ENCODE peak calls at places on chromosomes 6 and 20, in five cellular contexts. One of them, this sample, is unnamed.

GRCh38 chr20:46423882-46424482 is 17.6 kb upstream of the ELMO2 start:
- DNase-seq in K562: no peak
- DNase-seq in H1: no peak
- DNase-seq in HCT116: no peak
- DNase-seq in GM12878: no peak
- DNase-seq in this sample: no peak

GRCh38 chr6:145115638-145116037 is 619.7 kb downstream of the EPM2A start:
- DNase-seq in K562: no peak
- DNase-seq in H1: no peak
- DNase-seq in HCT116: no peak
- DNase-seq in GM12878: no peak
- DNase-seq in this sample: no peak

GRCh38 chr6:168200571-168201134 is 118.9 kb downstream of the DACT2 start:
- DNase-seq in K562: no peak
- DNase-seq in H1: no peak
- DNase-seq in HCT116: no peak
- DNase-seq in GM12878: no peak
- DNase-seq in this sample: no peak

GRCh38 chr6:142694054-142694453 is 250.9 kb downstream of the HIVEP2 start:
- DNase-seq in K562: no peak
- DNase-seq in H1: no peak
- DNase-seq in HCT116: no peak
- DNase-seq in GM12878: no peak
- DNase-seq in this sample: no peak

GRCh38 chr6:11810039-11810541 is 31.5 kb upstream of the ADTRP start:
- DNase-seq in K562: peak; percentile 80
- DNase-seq in H1: no peak
- DNase-seq in HCT116: no peak
- DNase-seq in GM12878: no peak
- DNase-seq in this sample: no peak

GRCh38 chr20:58092871-58093270 is 135.6 kb downstream of the ANKRD60 start:
- DNase-seq in K562: no peak
- DNase-seq in H1: no peak
- DNase-seq in HCT116: no peak
- DNase-seq in GM12878: no peak
- DNase-seq in this sample: no peak

GRCh38 chr20:46458891-46459750 is 52.7 kb upstream of the ELMO2 start:
- DNase-seq in K562: no peak
- DNase-seq in H1: peak; percentile 76
- DNase-seq in HCT116: no peak
- DNase-seq in GM12878: peak; percentile 8
- DNase-seq in this sample: peak; percentile 76

GRCh38 chr6:170442596-170442995 is 110.5 kb downstream of the PSMB1 start:
- DNase-seq in K562: no peak
- DNase-seq in H1: no peak
- DNase-seq in HCT116: no peak
- DNase-seq in GM12878: no peak
- DNase-seq in this sample: no peak

GRCh38 chr6:158754738-158755137 is 64.4 kb downstream of the EZR start:
- DNase-seq in K562: no peak
- DNase-seq in H1: no peak
- DNase-seq in HCT116: no peak
- DNase-seq in GM12878: no peak
- DNase-seq in this sample: no peak

GRCh38 chr6:44349904-44350649 is 7.6 kb downstream of the SPATS1 start:
- DNase-seq in K562: no peak
- DNase-seq in H1: no peak
- DNase-seq in HCT116: no peak
- DNase-seq in GM12878: no peak
- DNase-seq in this sample: no peak

GRCh38 chr6:155495011-155495768 is 39.6 kb upstream of the NOX3 start:
- DNase-seq in K562: peak; percentile 8
- DNase-seq in H1: peak; percentile 53
- DNase-seq in HCT116: no peak
- DNase-seq in GM12878: no peak
- DNase-seq in this sample: no peak

GRCh38 chr20:59184880-59185447 is 21.3 kb downstream of the ZNF831 start:
- DNase-seq in K562: no peak
- DNase-seq in H1: no peak
- DNase-seq in HCT116: no peak
- DNase-seq in GM12878: no peak
- DNase-seq in this sample: no peak

GRCh38 chr6:12066297-12066696 is 54.2 kb downstream of the HIVEP1 start:
- DNase-seq in K562: no peak
- DNase-seq in H1: no peak
- DNase-seq in HCT116: no peak
- DNase-seq in GM12878: no peak
- DNase-seq in this sample: no peak

GRCh38 chr6:4774715-4775590 is 1.3 kb upstream of the CDYL start:
- DNase-seq in K562: no peak
- DNase-seq in H1: no peak
- DNase-seq in HCT116: no peak
- DNase-seq in GM12878: no peak
- DNase-seq in this sample: no peak

GRCh38 chr6:158869010-158869603 is 49.9 kb upstream of the EZR start:
- DNase-seq in K562: no peak
- DNase-seq in H1: no peak
- DNase-seq in HCT116: peak; percentile 89
- DNase-seq in GM12878: peak; percentile 53
- DNase-seq in this sample: no peak

GRCh38 chr6:111788779-111789276 is 84.4 kb downstream of the FYN start:
- DNase-seq in K562: peak; percentile 44
- DNase-seq in H1: no peak
- DNase-seq in HCT116: no peak
- DNase-seq in GM12878: no peak
- DNase-seq in this sample: no peak

GRCh38 chr20:3250091-3250504 is 11.1 kb upstream of the SLC4A11 start:
- DNase-seq in K562: peak; percentile 68
- DNase-seq in H1: no peak
- DNase-seq in HCT116: no peak
- DNase-seq in GM12878: no peak
- DNase-seq in this sample: peak; percentile 55

GRCh38 chr6:90144396-90144795 is 152.2 kb downstream of the BACH2 start:
- DNase-seq in K562: no peak
- DNase-seq in H1: no peak
- DNase-seq in HCT116: no peak
- DNase-seq in GM12878: no peak
- DNase-seq in this sample: no peak

GRCh38 chr6:30735668-30736314 is 6.7 kb downstream of the FLOT1 start:
- DNase-seq in K562: no peak
- DNase-seq in H1: no peak
- DNase-seq in HCT116: no peak
- DNase-seq in GM12878: peak; percentile 74
- DNase-seq in this sample: no peak

GRCh38 chr20:62461157-62461556 is 14.6 kb downstream of the GATA5 start:
- DNase-seq in K562: no peak
- DNase-seq in H1: no peak
- DNase-seq in HCT116: no peak
- DNase-seq in GM12878: no peak
- DNase-seq in this sample: no peak

GRCh38 chr6:74166849-74167248 is 470.8 kb downstream of the CD109 start:
- DNase-seq in K562: no peak
- DNase-seq in H1: no peak
- DNase-seq in HCT116: no peak
- DNase-seq in GM12878: no peak
- DNase-seq in this sample: no peak

GRCh38 chr6:47567586-47567985 is 90.0 kb downstream of the CD2AP start:
- DNase-seq in K562: no peak
- DNase-seq in H1: no peak
- DNase-seq in HCT116: no peak
- DNase-seq in GM12878: no peak
- DNase-seq in this sample: no peak

GRCh38 chr6:84657486-84657885 is 106.9 kb downstream of the TBX18 start:
- DNase-seq in K562: no peak
- DNase-seq in H1: no peak
- DNase-seq in HCT116: no peak
- DNase-seq in GM12878: no peak
- DNase-seq in this sample: no peak

GRCh38 chr6:32886674-32887383 is 32.8 kb downstream of the PSMB9 start:
- DNase-seq in K562: no peak
- DNase-seq in H1: no peak
- DNase-seq in HCT116: no peak
- DNase-seq in GM12878: no peak
- DNase-seq in this sample: no peak

GRCh38 chr6:7632501-7633290 is 42.7 kb downstream of the SNRNP48 start:
- DNase-seq in K562: no peak
- DNase-seq in H1: no peak
- DNase-seq in HCT116: no peak
- DNase-seq in GM12878: no peak
- DNase-seq in this sample: no peak

GRCh38 chr20:1934578-1935573 is 39.7 kb downstream of the SIRPA start:
- DNase-seq in K562: no peak
- DNase-seq in H1: no peak
- DNase-seq in HCT116: no peak
- DNase-seq in GM12878: no peak
- DNase-seq in this sample: no peak

GRCh38 chr6:127971945-127972391 is 71.1 kb upstream of the THEMIS start:
- DNase-seq in K562: no peak
- DNase-seq in H1: no peak
- DNase-seq in HCT116: no peak
- DNase-seq in GM12878: no peak
- DNase-seq in this sample: no peak

GRCh38 chr20:9440891-9441290 is 73.5 kb upstream of the LAMP5 start:
- DNase-seq in K562: no peak
- DNase-seq in H1: no peak
- DNase-seq in HCT116: no peak
- DNase-seq in GM12878: no peak
- DNase-seq in this sample: no peak

GRCh38 chr6:39823187-39823815 is 31.1 kb downstream of the DAAM2 start:
- DNase-seq in K562: no peak
- DNase-seq in H1: no peak
- DNase-seq in HCT116: no peak
- DNase-seq in GM12878: no peak
- DNase-seq in this sample: no peak

GRCh38 chr6:40957616-40958492 is 81.2 kb downstream of the UNC5CL start:
- DNase-seq in K562: no peak
- DNase-seq in H1: no peak
- DNase-seq in HCT116: peak; percentile 24
- DNase-seq in GM12878: no peak
- DNase-seq in this sample: no peak

GRCh38 chr6:170257376-170257775 is 33.5 kb downstream of the DLL1 start:
- DNase-seq in K562: no peak
- DNase-seq in H1: no peak
- DNase-seq in HCT116: no peak
- DNase-seq in GM12878: no peak
- DNase-seq in this sample: no peak

GRCh38 chr6:110366241-110366640 is 8.1 kb upstream of the METTL24 start:
- DNase-seq in K562: no peak
- DNase-seq in H1: no peak
- DNase-seq in HCT116: no peak
- DNase-seq in GM12878: no peak
- DNase-seq in this sample: no peak

GRCh38 chr6:35613762-35614161 is 75.0 kb downstream of the FKBP5 start:
- DNase-seq in K562: no peak
- DNase-seq in H1: no peak
- DNase-seq in HCT116: no peak
- DNase-seq in GM12878: no peak
- DNase-seq in this sample: no peak

GRCh38 chr6:35610830-35611229 is 77.9 kb downstream of the FKBP5 start:
- DNase-seq in K562: no peak
- DNase-seq in H1: no peak
- DNase-seq in HCT116: no peak
- DNase-seq in GM12878: no peak
- DNase-seq in this sample: no peak

GRCh38 chr6:35605600-35605999 is 83.1 kb downstream of the FKBP5 start:
- DNase-seq in K562: no peak
- DNase-seq in H1: no peak
- DNase-seq in HCT116: no peak
- DNase-seq in GM12878: no peak
- DNase-seq in this sample: no peak

GRCh38 chr6:35607517-35608233 is 81.0 kb downstream of the FKBP5 start:
- DNase-seq in K562: no peak
- DNase-seq in H1: no peak
- DNase-seq in HCT116: no peak
- DNase-seq in GM12878: no peak
- DNase-seq in this sample: no peak

DNA sequence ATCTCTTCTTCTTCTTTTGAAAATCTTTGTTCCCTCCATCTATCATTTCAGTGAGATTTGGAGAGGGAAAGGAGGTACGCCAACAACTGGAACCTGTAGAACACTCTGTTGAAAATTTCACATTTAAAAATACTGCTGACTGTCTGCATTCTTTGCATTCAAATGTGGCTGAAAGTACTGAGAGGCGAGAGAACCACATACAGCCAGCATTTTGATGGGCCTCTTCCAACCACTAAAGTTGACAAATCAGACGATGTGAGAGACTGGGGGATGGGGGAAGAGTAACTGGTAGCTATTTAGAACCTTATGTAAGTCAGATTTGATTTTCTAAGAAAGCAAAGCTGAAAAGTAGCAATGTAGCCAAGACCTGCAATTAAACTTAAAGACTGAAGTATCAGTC is 77.5 kb downstream of the FKBP5 start:
- DNase-seq in K562: no peak
- DNase-seq in H1: no peak
- DNase-seq in HCT116: no peak
- DNase-seq in GM12878: no peak
- DNase-seq in this sample: no peak
- TF ChIP-seq ZNF274 in K562: no peak
- TF ChIP-seq ZNF274 in H1: no peak
- TF ChIP-seq ZNF274 in HCT116: no peak
- TF ChIP-seq ZNF274 in GM12878: no peak
- TF ChIP-seq ZNF274 in this sample: no peak

GRCh38 chr6:21933351-21933750 is 339.8 kb downstream of the SOX4 start:
- DNase-seq in K562: no peak
- DNase-seq in H1: no peak
- DNase-seq in HCT116: no peak
- DNase-seq in GM12878: no peak
- DNase-seq in this sample: no peak

GRCh38 chr6:21924002-21924401 is 330.5 kb downstream of the SOX4 start:
- DNase-seq in K562: no peak
- DNase-seq in H1: no peak
- DNase-seq in HCT116: no peak
- DNase-seq in GM12878: no peak
- DNase-seq in this sample: no peak

GRCh38 chr6:21931641-21932335 is 338.2 kb downstream of the SOX4 start:
- DNase-seq in K562: no peak
- DNase-seq in H1: no peak
- DNase-seq in HCT116: no peak
- DNase-seq in GM12878: no peak
- DNase-seq in this sample: no peak

GRCh38 chr6:21928715-21929298 is 335.3 kb downstream of the SOX4 start:
- DNase-seq in K562: no peak
- DNase-seq in H1: no peak
- DNase-seq in HCT116: no peak
- DNase-seq in GM12878: no peak
- DNase-seq in this sample: no peak
- H3K9ac ChIP-seq in K562: no peak overlapping the region
- H3K9ac ChIP-seq in H1: no peak overlapping the region
- H3K9ac ChIP-seq in HCT116: no peak overlapping the region
- H3K9ac ChIP-seq in GM12878: no peak overlapping the region
- H3K9ac ChIP-seq in this sample: no peak overlapping the region

GRCh38 chr6:37812835-37813234 is 6.7 kb upstream of the ZFAND3 start:
- DNase-seq in K562: no peak
- DNase-seq in H1: no peak
- DNase-seq in HCT116: no peak
- DNase-seq in GM12878: no peak
- DNase-seq in this sample: no peak
- H3K4me3 ChIP-seq in K562: no peak overlapping the region
- H3K4me3 ChIP-seq in H1: no peak overlapping the region
- H3K4me3 ChIP-seq in HCT116: no peak overlapping the region
- H3K4me3 ChIP-seq in GM12878: no peak overlapping the region
- H3K4me3 ChIP-seq in this sample: no peak overlapping the region

GRCh38 chr6:157396026-157396425 is 15.0 kb downstream of the ZDHHC14 start:
- DNase-seq in K562: no peak
- DNase-seq in H1: no peak
- DNase-seq in HCT116: no peak
- DNase-seq in GM12878: no peak
- DNase-seq in this sample: no peak
- TF ChIP-seq ZNF274 in K562: no peak
- TF ChIP-seq ZNF274 in H1: no peak
- TF ChIP-seq ZNF274 in HCT116: no peak
- TF ChIP-seq ZNF274 in GM12878: no peak
- TF ChIP-seq ZNF274 in this sample: no peak

This sample was measured in NT2/D1.